ENCODE peak calls at places on chromosomes 13 and 19, in seven cellular contexts. E, K, Z, U, O, M and F are unnamed samples.

GRCh38 chr13:72886272-72887062 is 104.5 kb downstream of the PIBF1 start:
- DNase-seq in O (no peak), E (no peak), M (no peak), U (no peak), Z (no peak), K (peak; percentile 74), F (no peak)

GRCh38 chr19:7348587-7349230 is at the start of gene ARHGEF18:
- DNase-seq in E (no peak), O (no peak), M (peak; percentile 97), Z (peak; percentile 80), K (no peak), U (no peak), F (peak; percentile 56)

GRCh38 chr13:29613101-29613500 is 17.6 kb upstream of the SLC7A1 start:
- DNase-seq in O (no peak), U (no peak), Z (no peak), K (no peak), M (no peak), E (no peak), F (no peak)

GRCh38 chr19:56554272-56554869 is 12.9 kb upstream of the ZNF470 start:
- DNase-seq in U (no peak), M (no peak), Z (no peak), E (no peak), O (no peak), K (no peak), F (no peak)

GRCh38 chr13:44565881-44566280 is 10.2 kb downstream of the TSC22D1 start:
- DNase-seq in K (no peak), E (no peak), Z (no peak), U (no peak), O (no peak), M (no peak), F (no peak)

GRCh38 chr13:34256236-34256635 is 438.3 kb downstream of the RFC3 start:
- DNase-seq in Z (no peak), U (no peak), K (no peak), M (no peak), E (no peak), O (no peak), F (no peak)

GRCh38 chr19:9673912-9674668 is 810 bp downstream of the ZNF562 start:
- DNase-seq in K (peak; percentile 4), U (no peak), Z (no peak), O (no peak), M (peak; percentile 54), E (no peak), F (no peak)

GRCh38 chr19:16836115-16836905 is 7.1 kb downstream of the SIN3B start:
- DNase-seq in K (no peak), M (peak; percentile 45), U (no peak), O (peak; percentile 81), E (no peak), Z (no peak), F (peak; percentile 65)

GRCh38 chr19:2197270-2197669 is 33.5 kb downstream of the DOT1L start:
- DNase-seq in E (no peak), Z (no peak), O (no peak), K (no peak), U (no peak), M (no peak), F (no peak)

GRCh38 chr19:46428278-46429141 is at the start of gene PNMA8C:
- DNase-seq in K (peak; percentile 53), E (peak; percentile 61), M (peak; percentile 87), U (peak; percentile 86), Z (peak; percentile 22), O (peak; percentile 89), F (peak; percentile 56)

GRCh38 chr13:61463027-61463426 is 47.4 kb upstream of the PCDH20 start:
- DNase-seq in E (no peak), O (no peak), Z (no peak), M (no peak), K (no peak), U (no peak), F (no peak)

GRCh38 chr13:72025836-72026235 is 158.8 kb upstream of the DACH1 start:
- DNase-seq in U (no peak), K (no peak), E (no peak), Z (no peak), M (no peak), O (no peak), F (no peak)

GRCh38 chr19:45472557-45473365 is 5.0 kb downstream of the FOSB start:
- DNase-seq in K (peak; percentile 36), M (no peak), Z (no peak), E (no peak), U (peak; percentile 50), O (no peak), F (no peak)

GRCh38 chr13:98834254-98834960 is 81.9 kb upstream of the SLC15A1 start:
- DNase-seq in M (no peak), K (no peak), O (no peak), E (no peak), U (no peak), Z (no peak), F (no peak)

GRCh38 chr13:26445092-26445491 is 112.4 kb upstream of the WASF3 start:
- DNase-seq in O (no peak), U (no peak), K (no peak), E (no peak), M (no peak), Z (no peak), F (no peak)

GRCh38 chr19:2552859-2553258 is 76.9 kb downstream of the GADD45B start:
- DNase-seq in E (no peak), O (no peak), K (no peak), U (no peak), Z (peak; percentile 24), M (peak; percentile 78), F (peak; percentile 91)

GRCh38 chr13:113209880-113210421 is 538 bp downstream of the CUL4A start:
- DNase-seq in K (peak; percentile 59), Z (peak; percentile 60), E (no peak), M (peak; percentile 65), O (peak; percentile 74), U (peak; percentile 55), F (peak; percentile 75)

GRCh38 chr13:50386527-50387123 is 371.4 kb downstream of the KCNRG start:
- DNase-seq in Z (no peak), K (peak; percentile 33), O (no peak), U (peak; percentile 30), M (no peak), E (no peak), F (no peak)

GRCh38 chr13:30022796-30023195 is 172.4 kb upstream of the UBL3 start:
- DNase-seq in K (no peak), U (no peak), O (no peak), M (no peak), Z (no peak), E (no peak), F (no peak)

GRCh38 chr19:39645800-39646411 is 9.8 kb upstream of the LGALS16 start:
- DNase-seq in Z (no peak), K (peak; percentile 43), M (peak; percentile 11), O (peak; percentile 20), E (no peak), U (peak; percentile 77), F (no peak)

GRCh38 chr13:113898391-113898790 is 34.5 kb upstream of the GAS6 start:
- DNase-seq in U (no peak), E (no peak), K (no peak), M (no peak), O (no peak), Z (no peak), F (no peak)

GRCh38 chr13:104757712-104758111 is 1691.5 kb upstream of the SLC10A2 start:
- DNase-seq in M (no peak), K (peak; percentile 9), U (no peak), O (no peak), Z (no peak), E (no peak), F (no peak)

GRCh38 chr13:109707044-109707794 is 79.2 kb downstream of the IRS2 start:
- DNase-seq in M (peak; percentile 9), O (no peak), Z (no peak), K (no peak), U (peak; percentile 10), E (no peak), F (no peak)

GRCh38 chr19:52522555-52522954 is 4.9 kb upstream of the ZNF808 start:
- DNase-seq in Z (no peak), M (no peak), E (no peak), U (no peak), K (no peak), O (peak; percentile 29), F (no peak)

DNA sequence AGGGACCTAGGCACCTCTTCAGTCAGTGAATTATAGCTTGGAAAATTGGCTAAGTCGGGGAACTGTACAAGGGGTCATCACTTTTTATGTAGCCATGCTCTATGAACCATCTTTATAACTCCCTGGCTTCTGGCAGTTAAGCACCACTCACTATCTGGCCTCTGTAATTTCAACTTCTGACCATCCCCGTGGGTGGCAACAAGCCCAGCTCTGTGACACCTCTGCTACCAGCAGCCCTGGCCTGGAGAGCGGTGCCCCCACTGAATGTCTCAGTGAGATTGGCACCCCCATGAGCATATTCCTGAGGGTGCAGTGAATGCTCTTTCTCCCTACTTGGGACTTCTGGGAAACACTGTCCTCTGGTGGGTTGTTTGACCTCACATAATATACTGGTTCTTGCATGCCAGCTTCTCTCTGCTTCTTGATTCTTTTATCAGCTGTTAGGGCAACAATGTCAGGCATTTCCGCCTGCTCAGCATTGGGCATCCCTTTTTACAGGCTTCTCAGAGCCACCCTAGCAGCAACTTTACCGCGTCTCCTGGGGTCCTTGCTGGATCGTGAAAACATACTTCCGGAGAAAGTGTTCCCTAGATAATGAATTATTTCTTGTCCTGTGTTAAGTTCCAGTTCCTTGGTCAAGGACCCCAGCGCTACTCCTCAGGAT is 10.4 kb downstream of the KL start:
- DNase-seq in K (no peak), E (peak; percentile 40), U (no peak), O (no peak), Z (no peak), M (no peak), F (no peak)
- TF ChIP-seq CTCF in K (no peak), E (no peak), U (no peak), O (no peak), Z (no peak), M (no peak), F (no peak)

GRCh38 chr13:64756621-64757020 is 2473.5 kb downstream of the PCDH9 start:
- DNase-seq in O (no peak), Z (no peak), U (no peak), E (no peak), M (no peak), K (no peak), F (no peak)
- TF ChIP-seq CTCF in O (no peak), Z (no peak), U (no peak), E (no peak), M (no peak), K (no peak), F (no peak)

GRCh38 chr19:48807590-48808308 is 3.1 kb downstream of the BCAT2 start:
- DNase-seq in E (no peak), M (no peak), Z (no peak), U (peak; percentile 33), K (no peak), O (no peak), F (no peak)
- TF ChIP-seq CTCF in E (no peak), M (peak; percentile 60), Z (no peak), U (no peak), K (no peak), O (no peak), F (no peak)

DNA sequence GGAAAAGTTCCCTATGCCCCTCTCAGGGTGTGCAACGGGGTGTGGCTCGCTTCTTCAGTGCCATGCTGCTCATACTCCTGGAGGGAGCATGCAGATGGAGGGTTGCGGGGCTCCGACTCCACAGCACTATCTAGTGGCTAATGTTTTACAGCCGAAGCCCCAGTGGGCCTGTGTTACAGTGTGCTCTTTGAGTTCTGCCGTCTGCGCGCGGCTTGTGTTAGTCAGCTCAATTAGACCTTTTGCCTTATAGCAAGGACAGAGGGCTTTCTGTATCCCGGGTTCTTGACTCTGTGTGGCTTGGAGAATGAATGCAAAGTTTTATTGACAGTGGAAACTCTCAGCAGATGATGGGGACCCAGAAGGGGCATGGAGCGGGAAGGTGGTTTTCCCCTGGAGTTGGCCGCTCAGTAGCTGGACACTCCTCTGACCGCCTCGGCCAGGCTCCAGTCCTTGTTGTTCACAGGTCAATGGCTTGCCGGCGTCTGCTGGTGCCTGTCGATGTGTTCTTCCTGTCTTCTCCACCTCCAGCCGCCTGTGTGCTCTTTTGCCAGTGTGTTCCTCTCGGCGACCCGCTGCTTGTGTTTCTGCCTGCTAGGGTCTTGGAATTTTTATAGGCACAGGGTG is 383.4 kb downstream of the LMO7 start:
- DNase-seq in O (peak; percentile 45), K (no peak), E (peak; percentile 4), U (peak; percentile 45), Z (no peak), M (peak; percentile 4), F (no peak)
- TF ChIP-seq CTCF in O (no peak), K (peak; percentile 14), E (no peak), U (peak; percentile 44), Z (no peak), M (peak; percentile 57), F (peak; percentile 40)